ENCODE peak calls at places on chromosomes 3 and 15, in five cellular contexts. K is psoas muscle, Z is GM23338, L is PC-3, P is mesenchymal stem cell. X is an unnamed sample.

GRCh38 chr3:13042127-13042931 is 30.9 kb downstream of the IQSEC1 start:
- DNase-seq in Z (no peak), K (no peak), L (no peak), P (no peak), X (peak)

GRCh38 chr3:55790596-55791350 is 303.7 kb upstream of the WNT5A start:
- DNase-seq in P (peak), L (peak), Z (no peak), K (no peak), X (no peak)

GRCh38 chr3:129663045-129663446 is 56.6 kb upstream of the PLXND1 start:
- DNase-seq in Z (peak), P (no peak), K (no peak), L (peak), X (no peak)

GRCh38 chr15:48806151-48806550 is 4.7 kb downstream of the CEP152 start:
- DNase-seq in K (no peak), P (peak), Z (peak), L (no peak), X (no peak)

GRCh38 chr3:150746791-150747590 is 16.0 kb downstream of the SIAH2 start:
- DNase-seq in K (no peak), P (peak), Z (no peak), L (no peak), X (no peak)

GRCh38 chr3:123732447-123732846 is 147.6 kb upstream of the HACD2 start:
- DNase-seq in K (no peak), Z (no peak), P (peak), L (peak), X (no peak)

GRCh38 chr15:75649848-75650247 is 2.1 kb downstream of the SNX33 start:
- DNase-seq in K (no peak), L (no peak), Z (no peak), P (no peak), X (no peak)

GRCh38 chr15:55782901-55783300 is 39.9 kb upstream of the PRTG start:
- DNase-seq in P (no peak), K (no peak), Z (no peak), L (no peak), X (no peak)

GRCh38 chr3:42851228-42851834 is 24.3 kb downstream of the CYP8B1 start:
- DNase-seq in K (no peak), L (peak), P (no peak), Z (no peak), X (no peak)

GRCh38 chr3:157092219-157092618 is 67.7 kb downstream of the CCNL1 start:
- DNase-seq in L (no peak), P (no peak), Z (no peak), K (no peak), X (no peak)

GRCh38 chr3:159819676-159820075 is 169.0 kb upstream of the IL12A start:
- DNase-seq in P (no peak), Z (no peak), K (no peak), L (no peak), X (no peak)

GRCh38 chr3:103614719-103615118 is 1179.9 kb downstream of the ZPLD1 start:
- DNase-seq in K (no peak), Z (no peak), P (no peak), L (no peak), X (no peak)

GRCh38 chr3:183490653-183491052 is 62.2 kb upstream of the MCF2L2 start:
- DNase-seq in L (peak), P (no peak), Z (peak), K (no peak), X (no peak)

GRCh38 chr15:80533934-80534333 is 129.8 kb downstream of the ARNT2 start:
- DNase-seq in K (no peak), L (no peak), P (no peak), Z (no peak), X (no peak)

GRCh38 chr3:31980530-31981205 is 394 bp downstream of the OSBPL10 start:
- DNase-seq in Z (peak), K (peak), L (peak), P (peak), X (peak)

GRCh38 chr3:189710620-189711388 is 79.6 kb downstream of the TP63 start:
- DNase-seq in L (peak), K (peak), Z (peak), P (peak), X (no peak)

GRCh38 chr3:170809975-170810357 is 60.0 kb downstream of the RPL22L1 start:
- DNase-seq in K (no peak), P (peak), L (peak), Z (no peak), X (no peak)

GRCh38 chr15:70127288-70127746 is 29.6 kb upstream of the TLE3 start:
- DNase-seq in Z (no peak), P (peak), K (no peak), L (peak), X (no peak)

GRCh38 chr15:52728899-52729298 is 49.7 kb upstream of the ATOSA start:
- DNase-seq in L (peak), P (no peak), Z (no peak), K (no peak), X (no peak)

GRCh38 chr3:125140817-125141595 is 71.5 kb downstream of the SLC12A8 start:
- DNase-seq in P (no peak), K (peak), L (no peak), Z (peak), X (no peak)

GRCh38 chr3:84974347-84974746 is 15.6 kb downstream of the CADM2 start:
- DNase-seq in P (no peak), K (no peak), L (peak), Z (no peak), X (no peak)

DNA sequence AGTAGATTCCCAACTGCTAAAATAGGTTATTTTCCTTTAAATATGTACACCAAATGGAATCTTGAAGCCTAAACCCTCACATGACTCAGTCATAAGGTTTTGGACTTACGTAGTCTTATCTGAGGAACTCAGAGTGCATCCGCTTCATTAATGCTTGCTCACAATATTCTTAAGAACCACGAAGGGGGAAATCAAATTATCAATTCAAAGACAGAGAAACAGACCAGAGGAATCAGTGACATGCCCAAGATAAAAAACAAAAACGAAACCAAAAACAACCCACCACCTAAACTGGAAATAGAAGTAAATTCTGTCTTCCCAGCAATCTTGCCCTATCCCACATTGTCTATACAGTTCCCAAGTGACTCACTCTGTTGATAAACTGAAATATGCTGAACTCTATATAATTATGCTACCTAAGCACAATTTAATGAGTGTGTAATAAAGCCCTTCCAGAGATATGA is 135.4 kb upstream of the CBLB start:
- DNase-seq in Z (no peak), L (peak), P (peak), K (no peak), X (no peak)
- H3K4me3 ChIP-seq in Z (no peak), L (peak), P (peak), K (peak), X (no peak)

GRCh38 chr3:172145287-172145686 is 105.9 kb downstream of the FNDC3B start:
- DNase-seq in K (no peak), L (no peak), P (no peak), Z (no peak), X (no peak)
- H3K27ac ChIP-seq in K (no peak), L (no peak), P (no peak), Z (peak), X (no peak)

DNA sequence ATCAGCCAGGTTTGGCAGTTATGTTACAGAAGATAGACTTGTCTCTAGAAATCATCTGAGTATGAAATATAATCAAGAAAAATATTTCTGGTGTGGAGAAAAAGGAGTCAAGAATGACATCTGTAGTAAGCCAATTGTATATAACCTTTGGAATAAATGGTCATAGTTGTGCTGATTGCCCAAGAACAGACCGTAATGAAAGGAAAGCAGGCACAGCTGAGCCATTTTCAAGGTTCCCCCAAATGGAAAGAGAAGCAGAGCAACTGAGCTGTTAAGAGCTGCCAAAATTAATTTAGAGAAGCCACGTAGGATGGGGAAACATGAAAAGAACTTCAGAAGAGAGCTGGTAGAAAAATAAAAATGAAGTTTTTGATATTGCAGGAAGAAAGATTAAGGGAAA is 26.6 kb downstream of the GOLM2 start:
- DNase-seq in P (no peak), Z (no peak), L (no peak), K (no peak), X (no peak)
- H3K4me3 ChIP-seq in P (no peak), Z (no peak), L (no peak), K (no peak), X (no peak)

GRCh38 chr15:100598655-100599054 is 3.3 kb downstream of the LINS1 start:
- DNase-seq in Z (no peak), L (no peak), K (no peak), P (no peak), X (no peak)
- H3K27ac ChIP-seq in Z (no peak), L (no peak), K (no peak), P (no peak), X (no peak)

DNA sequence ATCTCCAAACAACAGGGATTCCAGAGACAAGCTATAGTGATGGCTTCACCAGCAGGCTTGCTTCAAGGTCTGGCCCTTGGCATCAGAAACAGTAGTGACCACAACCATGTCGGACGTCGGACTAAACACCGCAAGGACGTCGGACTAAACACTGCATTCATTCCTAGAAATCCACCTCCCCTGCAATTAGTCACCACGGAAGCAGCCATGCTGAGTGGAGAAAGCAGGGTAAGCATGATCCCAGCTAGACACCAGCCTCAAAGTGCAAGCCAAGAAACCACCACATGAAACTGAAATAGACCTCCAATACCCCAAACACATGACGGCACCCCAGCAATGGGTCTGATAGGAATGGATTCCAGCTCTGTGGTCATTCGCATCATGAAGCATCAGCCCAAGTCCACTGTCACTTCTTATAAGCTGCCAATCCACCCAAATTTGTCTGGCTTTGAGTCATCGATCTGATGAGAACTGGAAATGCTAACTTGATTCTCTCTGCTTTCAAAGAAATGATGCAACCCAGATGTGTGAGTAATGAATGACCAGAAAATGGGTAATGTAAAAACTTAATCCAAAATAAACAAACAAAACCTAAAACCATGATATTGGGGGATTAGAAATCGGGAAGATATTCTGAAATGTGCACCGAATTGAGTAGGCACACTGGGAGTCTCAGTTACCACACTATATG is 348.3 kb upstream of the TMCO5A start:
- DNase-seq in Z (no peak), P (peak), L (peak), K (no peak), X (no peak)
- H3K4me3 ChIP-seq in Z (no peak), P (no peak), L (no peak), K (no peak), X (no peak)

GRCh38 chr15:32970847-32971246 is 223.7 kb downstream of the FMN1 start:
- DNase-seq in P (no peak), K (no peak), L (no peak), Z (no peak), X (no peak)
- H3K27ac ChIP-seq in P (no peak), K (no peak), L (no peak), Z (no peak), X (no peak)

GRCh38 chr3:197022405-197023231 is 7.0 kb downstream of the MELTF start:
- DNase-seq in K (no peak), L (no peak), Z (no peak), P (no peak), X (peak)
- H3K4me3 ChIP-seq in K (no peak), L (no peak), Z (no peak), P (no peak), X (no peak)

DNA sequence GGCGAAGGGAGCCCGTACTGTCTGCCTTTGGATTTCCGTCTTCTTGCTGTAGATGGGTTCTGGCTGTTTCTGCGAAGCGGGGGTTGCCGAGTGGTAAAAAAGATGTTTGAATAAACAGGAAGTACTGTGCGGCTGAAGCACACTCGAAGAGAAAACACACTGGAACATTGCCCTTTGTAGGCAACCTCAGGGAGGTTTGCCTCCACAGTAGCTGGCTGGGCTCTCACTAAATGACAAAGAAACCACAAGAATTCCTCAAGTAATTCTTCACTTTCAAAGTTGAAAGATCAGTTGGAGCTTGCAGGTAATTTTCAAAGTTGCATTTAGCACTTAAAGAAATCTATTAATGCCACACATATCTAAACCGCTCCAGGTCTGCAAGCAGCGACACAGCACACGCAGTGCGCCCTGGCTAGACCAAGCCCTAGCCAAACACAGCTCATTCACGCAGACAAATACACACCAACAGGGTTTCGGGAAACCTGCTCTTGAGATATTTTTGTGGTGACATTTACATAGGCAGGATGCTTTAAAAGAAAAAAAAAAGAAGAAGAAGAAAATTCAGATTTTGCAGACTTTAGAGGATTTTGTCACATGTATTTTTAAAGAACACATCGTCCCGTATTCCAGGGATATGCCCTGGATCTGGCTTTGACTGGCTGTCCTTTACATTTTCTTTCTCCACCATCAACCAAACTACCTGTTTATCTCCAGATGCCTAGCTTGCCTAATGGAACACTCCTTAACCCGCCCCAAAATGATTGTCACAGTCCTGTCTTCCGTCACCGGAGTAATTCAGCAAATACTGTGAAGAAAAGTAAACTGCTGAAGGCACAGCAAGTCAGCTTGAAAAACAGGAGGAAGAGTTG is 452.8 kb downstream of the FOXP1 start:
- DNase-seq in P (peak), L (peak), K (no peak), Z (peak), X (no peak)
- H3K27ac ChIP-seq in P (peak), L (peak), K (peak), Z (peak), X (peak)